ENCODE peak calls at places on chromosomes 7 and 10, in nine cellular contexts. J is tibial artery; B is stimulated activated CD4-positive, alpha-beta T cell treated with anti-CD3 and anti-CD28 coated beads, Interleukin-2, amount 100 ng/mL, for 48 hours; I is mesendoderm; O is stimulated activated CD8-positive, alpha-beta memory T cell treated with anti-CD3 and anti-CD28 coated beads, Interleukin-2, amount 100 ng/mL, for 1 hour; X is esophagus squamous epithelium; C is naive B cell; M is AG04449; K is Calu3. D is an unnamed sample.
A peak's percentile ranks its signal among the peaks of the same experiment; 100 is the strongest.

GRCh38 chr10:116201011-116201410 is 72.0 kb downstream of the GFRA1 start:
- DNase-seq in J (no peak), B (no peak), I (no peak), O (no peak), X (no peak), C (no peak), M (peak; percentile 17), K (no peak), D (no peak)

GRCh38 chr7:51139796-51140195 is 176.8 kb downstream of the COBL start:
- DNase-seq in J (no peak), B (no peak), I (no peak), O (no peak), X (no peak), C (no peak), M (no peak), K (peak; percentile 39), D (no peak)

GRCh38 chr10:43857206-43857952 is 208.7 kb upstream of the ZNF32 start:
- DNase-seq in J (no peak), B (no peak), I (no peak), O (no peak), X (no peak), C (no peak), M (peak; percentile 75), K (no peak), D (no peak)

GRCh38 chr7:118214051-118214832 is 10.3 kb upstream of the ANKRD7 start:
- DNase-seq in J (peak; percentile 63), B (peak; percentile 59), I (no peak), O (peak; percentile 71), X (peak; percentile 0), C (peak; percentile 63), M (peak; percentile 2), K (peak; percentile 40), D (no peak)

GRCh38 chr7:105452085-105452484 is 63.4 kb upstream of the SRPK2 start:
- DNase-seq in J (no peak), B (no peak), I (no peak), O (no peak), X (no peak), C (no peak), M (no peak), K (no peak), D (no peak)

GRCh38 chr10:63866747-63867140 is 345.5 kb downstream of the REEP3 start:
- DNase-seq in J (no peak), B (no peak), I (peak; percentile 26), O (no peak), X (no peak), C (no peak), M (no peak), K (peak; percentile 18), D (no peak)

GRCh38 chr10:79488303-79488702 is 24.0 kb upstream of the EIF5AL1 start:
- DNase-seq in J (peak; percentile 89), B (no peak), I (peak; percentile 86), O (no peak), X (no peak), C (no peak), M (peak; percentile 59), K (peak; percentile 45), D (no peak)

GRCh38 chr10:63197304-63198092 is 64.4 kb downstream of the NRBF2 start:
- DNase-seq in J (no peak), B (no peak), I (peak; percentile 34), O (no peak), X (no peak), C (no peak), M (peak; percentile 70), K (no peak), D (no peak)

GRCh38 chr7:137933270-137934017 is 68.4 kb downstream of the CREB3L2 start:
- DNase-seq in J (peak; percentile 64), B (no peak), I (peak; percentile 72), O (no peak), X (no peak), C (no peak), M (no peak), K (no peak), D (no peak)

GRCh38 chr7:121302214-121302745 is 26.5 kb upstream of the WNT16 start:
- DNase-seq in J (no peak), B (no peak), I (no peak), O (no peak), X (no peak), C (peak; percentile 34), M (no peak), K (no peak), D (no peak)

GRCh38 chr7:47045169-47045568 is 536.7 kb downstream of the TNS3 start:
- DNase-seq in J (peak; percentile 33), B (no peak), I (no peak), O (no peak), X (no peak), C (no peak), M (no peak), K (no peak), D (no peak)

GRCh38 chr7:2301510-2301860 is 12.8 kb downstream of the SNX8 start:
- DNase-seq in J (no peak), B (no peak), I (peak; percentile 86), O (no peak), X (no peak), C (no peak), M (no peak), K (no peak), D (no peak)

GRCh38 chr10:62577666-62578291 is 203.6 kb downstream of the ZNF365 start:
- DNase-seq in J (no peak), B (no peak), I (no peak), O (no peak), X (no peak), C (no peak), M (peak; percentile 81), K (no peak), D (no peak)

GRCh38 chr7:92832623-92833023 is 3.8 kb downstream of the CDK6 start:
- DNase-seq in J (no peak), B (no peak), I (no peak), O (no peak), X (no peak), C (no peak), M (no peak), K (no peak), D (no peak)

GRCh38 chr7:100890640-100891521 is 1.4 kb upstream of the UFSP1 start:
- DNase-seq in J (no peak), B (no peak), I (no peak), O (no peak), X (no peak), C (no peak), M (no peak), K (no peak), D (no peak)

GRCh38 chr10:30353851-30354250 is 4.8 kb upstream of the MTPAP start:
- DNase-seq in J (no peak), B (no peak), I (no peak), O (no peak), X (no peak), C (no peak), M (peak; percentile 90), K (no peak), D (no peak)

GRCh38 chr7:108351715-108352114 is 104.5 kb downstream of the NRCAM start:
- DNase-seq in J (no peak), B (no peak), I (no peak), O (no peak), X (no peak), C (no peak), M (no peak), K (no peak), D (no peak)

GRCh38 chr10:44281089-44281613 is 103.7 kb downstream of the CXCL12 start:
- DNase-seq in J (peak; percentile 62), B (no peak), I (no peak), O (no peak), X (no peak), C (no peak), M (no peak), K (no peak), D (no peak)

GRCh38 chr7:85413718-85414117 is 226.9 kb upstream of the SEMA3D start:
- DNase-seq in J (no peak), B (no peak), I (no peak), O (no peak), X (no peak), C (no peak), M (no peak), K (no peak), D (no peak)